ENCODE peak calls at places on chromosome 10, in eight cellular contexts. F is left lung; S is sigmoid colon; O is CD8-positive, alpha-beta T cell; K is neural progenitor cell; U is astrocyte of the cerebellum; T is GM23248; M is spleen. C is an unnamed sample.

GRCh38 chr10:106133451-106133850 is 1031.1 kb downstream of the SORCS1 start:
- DNase-seq in M (no peak), T (no peak), O (no peak), K (no peak), S (no peak), U (no peak), F (no peak), C (no peak)

GRCh38 chr10:13708256-13708990 is 121.7 kb downstream of the PRPF18 start:
- DNase-seq in K (peak), M (no peak), S (no peak), T (no peak), F (no peak), O (no peak), U (no peak), C (no peak)

GRCh38 chr10:78042058-78042751 is 8.5 kb downstream of the RPS24 start:
- DNase-seq in M (no peak), K (no peak), S (no peak), F (no peak), O (no peak), T (no peak), U (no peak), C (no peak)

GRCh38 chr10:100600218-100600617 is 64.5 kb downstream of the HIF1AN start:
- DNase-seq in O (no peak), U (no peak), F (no peak), S (no peak), K (no peak), T (peak), M (no peak), C (no peak)

GRCh38 chr10:71268247-71268691 is 50.8 kb upstream of the SLC29A3 start:
- DNase-seq in M (no peak), F (no peak), K (peak), U (no peak), T (peak), S (no peak), O (no peak), C (no peak)

GRCh38 chr10:96651998-96652431 is 65.2 kb upstream of the TM9SF3 start:
- DNase-seq in U (no peak), K (no peak), S (no peak), M (peak), F (peak), T (no peak), O (peak), C (no peak)

GRCh38 chr10:119542357-119542989 is at the start of gene RGS10:
- DNase-seq in M (peak), F (peak), S (peak), U (no peak), T (peak), K (peak), O (peak), C (peak)

GRCh38 chr10:86556933-86557649 is 35.5 kb upstream of the WAPL start:
- DNase-seq in T (no peak), O (no peak), S (no peak), U (no peak), M (no peak), K (no peak), F (no peak), C (no peak)

GRCh38 chr10:84331091-84331490 is 2.7 kb downstream of the CCSER2 start:
- DNase-seq in S (no peak), O (no peak), U (no peak), K (no peak), T (no peak), F (no peak), M (no peak), C (no peak)

GRCh38 chr10:69629897-69630650 is at the start of gene FAM241B:
- DNase-seq in K (peak), O (peak), U (no peak), S (peak), M (peak), F (peak), T (peak), C (peak)

DNA sequence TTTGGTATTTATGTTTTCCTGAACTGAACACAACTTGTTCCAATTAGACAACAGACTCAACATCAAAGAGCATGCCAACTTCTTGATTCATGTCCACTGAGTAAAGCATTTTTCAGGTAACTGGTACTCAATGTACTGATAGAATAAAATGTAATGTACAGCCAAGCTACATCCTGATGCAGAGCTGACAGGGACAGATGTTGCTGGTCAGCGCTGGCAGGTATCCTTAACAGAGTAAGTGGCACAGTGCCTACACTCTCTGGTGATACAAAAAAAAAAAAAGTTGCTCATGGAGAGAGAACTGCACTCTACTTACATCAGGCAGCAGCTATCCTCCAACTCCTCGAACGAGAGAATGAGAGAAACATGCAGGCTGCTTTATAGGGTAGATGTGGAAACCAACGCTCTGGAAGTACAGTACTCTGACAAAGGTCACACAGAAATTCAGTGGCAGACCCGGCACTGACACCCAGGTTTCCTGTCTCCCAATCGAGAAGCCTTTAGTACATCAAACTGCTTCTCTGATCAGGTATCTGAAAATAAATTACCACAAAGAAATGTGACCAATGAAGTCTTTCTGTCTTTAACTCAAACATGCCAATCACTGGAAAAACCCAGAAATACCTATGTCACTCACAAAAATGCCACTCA is 4.6 kb downstream of the ITGB1 start:
- DNase-seq in T (no peak), S (no peak), K (no peak), M (no peak), F (no peak), U (no peak), O (no peak), C (no peak)
- H3K4me3 ChIP-seq in T (peak), S (no peak), K (no peak), M (no peak), F (no peak), U (peak), O (no peak), C (peak)

GRCh38 chr10:114043532-114044250 is at the start of gene ADRB1:
- DNase-seq in F (peak), U (no peak), M (peak), K (peak), O (no peak), S (peak), T (peak), C (no peak)
- H3K4me3 ChIP-seq in F (peak), U (peak), M (peak), K (peak), O (peak), S (peak), T (peak), C (no peak)

GRCh38 chr10:122999347-122999746 is 9.2 kb downstream of the IKZF5 start:
- DNase-seq in S (no peak), F (no peak), M (no peak), T (no peak), O (no peak), K (no peak), U (no peak), C (no peak)

GRCh38 chr10:122997864-122998263 is 10.7 kb downstream of the IKZF5 start:
- DNase-seq in K (no peak), F (no peak), S (no peak), T (no peak), M (no peak), U (no peak), O (no peak), C (no peak)

GRCh38 chr10:122998934-122999333 is 9.7 kb downstream of the IKZF5 start:
- DNase-seq in T (no peak), U (no peak), F (no peak), M (no peak), K (no peak), S (no peak), O (no peak), C (no peak)

GRCh38 chr10:123000155-123000554 is 8.4 kb downstream of the IKZF5 start:
- DNase-seq in T (no peak), U (no peak), S (no peak), F (no peak), M (no peak), O (no peak), K (no peak), C (no peak)

DNA sequence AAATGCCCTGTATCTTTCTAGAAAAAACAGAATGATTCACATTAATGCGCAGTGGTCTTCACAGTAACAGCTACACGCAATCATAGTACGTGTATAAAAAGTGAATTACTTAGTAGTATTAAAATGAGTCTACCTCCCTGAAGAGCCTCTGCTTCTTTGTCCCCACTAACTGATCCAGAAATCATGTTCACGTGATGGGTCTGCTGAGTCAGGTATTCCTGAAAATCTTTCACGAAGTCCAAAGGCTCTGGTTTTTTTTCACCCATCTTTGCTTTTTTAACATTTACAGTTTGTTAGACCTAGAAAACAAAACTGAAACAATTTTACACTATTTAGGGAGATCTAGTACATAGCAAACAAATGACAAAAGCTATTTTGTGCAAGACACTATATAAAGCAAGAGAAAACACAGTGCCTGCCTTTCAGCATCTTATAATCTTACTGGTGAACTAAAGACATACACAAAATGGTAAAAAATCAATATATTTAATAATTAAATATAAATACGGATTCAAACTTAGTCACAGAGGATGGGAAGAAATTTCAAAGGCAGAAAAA is 10.2 kb downstream of the IKZF5 start:
- DNase-seq in F (no peak), T (no peak), M (no peak), U (no peak), O (no peak), S (no peak), K (no peak), C (no peak)
- H3K4me3 ChIP-seq in F (no peak), T (no peak), M (no peak), U (no peak), O (no peak), S (no peak), K (no peak), C (no peak)

DNA sequence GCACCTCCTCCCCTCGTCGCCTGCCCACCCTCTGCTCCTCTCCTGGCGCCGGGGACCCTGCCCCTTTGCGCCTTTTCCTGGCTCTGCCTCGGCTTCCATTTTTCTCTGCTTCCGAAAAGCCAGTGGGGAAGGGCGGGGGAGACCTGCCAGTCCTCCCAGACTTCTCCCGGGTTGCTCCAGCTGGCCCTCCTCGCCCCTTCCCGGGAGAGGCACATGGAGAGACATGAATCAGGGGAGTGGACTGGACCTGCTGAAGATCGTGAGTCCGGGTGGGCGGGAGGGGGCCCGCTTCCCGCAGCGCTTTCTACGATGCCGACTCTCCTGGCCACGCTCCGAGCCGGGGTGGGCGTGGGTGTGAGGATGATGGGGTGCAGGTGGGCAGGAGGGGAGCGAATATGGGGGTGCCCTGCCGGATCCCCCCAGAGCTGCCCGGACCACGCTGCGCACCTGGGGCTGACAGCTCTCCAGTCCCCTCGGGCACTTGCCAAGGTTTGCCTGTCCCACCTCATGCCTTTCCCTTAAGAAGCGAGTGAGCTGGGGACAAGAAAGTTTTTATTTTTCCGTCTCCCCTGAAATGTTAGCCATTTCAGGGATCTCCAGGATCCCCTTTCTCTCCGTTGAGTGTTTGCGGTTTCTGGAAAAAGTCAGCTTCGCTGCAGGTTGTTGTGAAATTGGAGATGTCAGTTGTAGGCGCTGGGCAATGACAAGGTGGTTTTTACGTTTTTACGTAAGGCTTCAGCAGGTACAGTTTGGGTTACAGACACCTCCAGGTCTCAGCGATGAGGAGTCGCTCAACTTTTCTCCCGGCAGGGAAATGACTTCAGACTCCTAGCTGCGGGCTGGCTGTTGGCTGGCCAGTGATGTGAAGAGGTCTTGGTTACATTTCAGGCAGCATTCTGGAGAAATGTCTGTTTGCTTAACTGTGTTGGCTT is 999 bp downstream of the CACNB2 start:
- DNase-seq in F (no peak), K (peak), O (no peak), T (no peak), S (peak), U (no peak), M (no peak), C (no peak)
- H3K4me3 ChIP-seq in F (peak), K (peak), O (no peak), T (peak), S (peak), U (peak), M (peak), C (no peak)